ENCODE peak calls at places on chromosome 11, in four cellular contexts. W, Q, H and Z are unnamed samples.

GRCh38 chr11:32391479-32391878 is 43.9 kb downstream of the WT1 start:
- DNase-seq in H (no peak), W (no peak), Q (no peak), Z (no peak)

GRCh38 chr11:108589136-108589535 is 4.4 kb downstream of the EXPH5 start:
- DNase-seq in Q (no peak), H (no peak), W (no peak), Z (no peak)

GRCh38 chr11:82883853-82884252 is 16.4 kb downstream of the PRCP start:
- DNase-seq in Q (no peak), H (no peak), W (no peak), Z (no peak)

GRCh38 chr11:72511393-72512047 is 77.2 kb upstream of the CLPB start:
- DNase-seq in H (no peak), W (no peak), Q (no peak), Z (no peak)

GRCh38 chr11:17601206-17602075 is 54.4 kb downstream of the OTOG start:
- DNase-seq in H (no peak), Q (no peak), W (no peak), Z (no peak)

GRCh38 chr11:123111465-123111864 is 49.5 kb upstream of the HSPA8 start:
- DNase-seq in Q (no peak), H (no peak), W (peak), Z (no peak)

GRCh38 chr11:15629690-15630321 is 515.1 kb downstream of the INSC start:
- DNase-seq in Q (no peak), W (no peak), H (no peak), Z (no peak)

GRCh38 chr11:2166091-2166851 is 5.3 kb upstream of the INS start:
- DNase-seq in H (no peak), W (no peak), Q (no peak), Z (peak)

GRCh38 chr11:128089962-128090361 is 497.4 kb downstream of the ETS1 start:
- DNase-seq in W (no peak), H (no peak), Q (no peak), Z (no peak)

GRCh38 chr11:128098840-128099239 is 488.5 kb downstream of the ETS1 start:
- DNase-seq in Q (no peak), W (no peak), H (no peak), Z (no peak)

GRCh38 chr11:128093689-128094088 is 493.7 kb downstream of the ETS1 start:
- DNase-seq in Q (no peak), W (no peak), H (no peak), Z (no peak)

DNA sequence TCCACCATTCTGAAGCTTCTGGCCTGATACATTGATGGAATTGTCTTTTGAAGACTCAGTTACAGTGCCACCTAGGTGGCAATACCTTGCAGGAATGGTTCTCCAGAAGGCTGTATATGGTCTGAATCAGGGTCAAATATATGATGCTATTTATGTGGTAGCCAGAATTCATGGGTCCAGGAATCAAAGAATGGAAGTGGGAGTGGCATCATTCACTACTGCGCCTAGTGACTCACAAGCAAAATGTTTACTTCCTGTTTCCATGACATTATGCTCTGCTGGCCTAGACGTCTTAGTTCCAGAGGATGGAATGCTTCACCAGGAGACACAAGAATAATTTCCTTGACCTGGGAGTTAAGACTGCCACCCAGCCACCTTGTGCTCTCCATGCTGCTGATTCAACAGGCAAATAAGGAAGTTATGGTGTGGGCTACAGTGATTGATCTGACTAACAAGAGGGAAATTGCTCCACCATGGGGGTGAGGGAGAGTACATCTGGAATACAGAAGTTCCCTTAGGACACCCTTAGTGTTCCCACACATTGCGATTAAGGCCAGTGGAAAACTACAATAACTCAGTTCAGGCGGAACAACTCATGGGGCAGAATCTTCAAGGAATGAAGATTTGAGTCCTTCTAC is 491.8 kb downstream of the ETS1 start:
- DNase-seq in W (peak), Q (no peak), H (no peak), Z (no peak)
- TF ChIP-seq CTCF in W (no peak), Q (no peak), H (no peak), Z (no peak)

DNA sequence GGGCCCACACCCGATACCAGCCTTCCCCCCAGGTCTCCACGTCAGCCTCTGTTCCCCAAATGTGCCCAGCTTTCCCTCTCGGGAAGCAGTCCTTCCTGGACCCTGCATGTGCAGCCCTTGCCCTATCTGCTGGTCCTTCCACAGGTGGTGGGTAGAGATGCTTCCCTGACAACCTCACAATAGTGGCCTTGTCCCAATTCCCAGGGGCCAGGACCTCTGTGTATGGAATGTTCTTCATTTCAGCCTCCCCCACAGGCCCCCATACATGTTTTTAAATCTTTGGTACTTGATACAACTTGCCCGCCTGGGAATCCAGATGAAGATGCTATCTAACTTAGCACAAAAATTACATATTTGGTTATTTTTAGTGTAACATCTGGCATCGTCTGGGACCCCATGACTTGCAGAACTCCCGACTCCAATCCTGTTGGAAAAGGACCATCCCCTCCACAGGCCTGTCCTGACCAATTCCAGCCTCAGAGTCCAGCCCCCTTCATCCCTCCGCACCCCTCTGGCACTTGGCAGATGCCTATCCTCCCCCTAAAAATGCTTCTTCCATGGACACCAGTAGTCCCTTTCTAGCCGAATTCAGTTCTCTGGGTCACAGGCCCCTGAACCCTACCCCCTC is 39.6 kb downstream of the ANO1 start:
- DNase-seq in W (no peak), Q (no peak), H (no peak), Z (no peak)
- TF ChIP-seq CTCF in W (no peak), Q (no peak), H (no peak), Z (no peak)

GRCh38 chr11:77779935-77780334 is 40.6 kb downstream of the RSF1 start:
- DNase-seq in H (no peak), Q (no peak), W (peak), Z (no peak)

GRCh38 chr11:77778118-77778517 is 42.4 kb downstream of the RSF1 start:
- DNase-seq in W (no peak), H (no peak), Q (no peak), Z (no peak)

GRCh38 chr11:77775941-77776340 is 44.6 kb downstream of the RSF1 start:
- DNase-seq in H (no peak), Q (no peak), W (no peak), Z (no peak)

GRCh38 chr11:77778549-77778948 is 42.0 kb downstream of the RSF1 start:
- DNase-seq in W (no peak), H (no peak), Q (no peak), Z (no peak)

DNA sequence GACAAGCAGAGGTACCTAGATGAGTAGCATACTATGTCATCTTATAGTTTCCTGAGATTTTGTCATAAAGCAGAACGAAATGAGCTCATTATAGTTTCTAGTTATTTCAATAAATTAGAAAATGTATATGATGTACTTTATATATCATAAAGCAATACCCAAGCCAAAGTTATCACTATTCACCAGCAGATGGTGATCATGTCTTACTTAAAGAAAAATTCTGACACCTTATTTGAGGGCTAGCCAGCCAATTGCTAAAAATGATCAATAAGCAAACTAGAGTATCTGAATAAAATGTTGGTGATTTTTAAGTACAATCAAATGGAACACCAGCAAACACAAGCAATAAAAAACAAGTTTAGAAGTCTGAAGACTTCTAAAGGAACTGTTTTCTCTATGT is 44.1 kb downstream of the RSF1 start:
- DNase-seq in H (no peak), W (peak), Q (no peak), Z (no peak)
- TF ChIP-seq CTCF in H (no peak), W (peak), Q (no peak), Z (peak)

GRCh38 chr11:66068923-66069714 is 953 bp upstream of the PACS1 start:
- DNase-seq in W (peak), H (peak), Q (peak), Z (no peak)
- TF ChIP-seq CTCF in W (peak), H (no peak), Q (no peak), Z (peak)

GRCh38 chr11:64848779-64849599 is 4.5 kb upstream of the CDC42BPG start:
- DNase-seq in H (peak), W (no peak), Q (no peak), Z (no peak)
- TF ChIP-seq CTCF in H (no peak), W (no peak), Q (no peak), Z (no peak)

GRCh38 chr11:22246992-22247391 is 54.1 kb downstream of the ANO5 start:
- DNase-seq in W (no peak), Q (no peak), H (no peak), Z (no peak)

DNA sequence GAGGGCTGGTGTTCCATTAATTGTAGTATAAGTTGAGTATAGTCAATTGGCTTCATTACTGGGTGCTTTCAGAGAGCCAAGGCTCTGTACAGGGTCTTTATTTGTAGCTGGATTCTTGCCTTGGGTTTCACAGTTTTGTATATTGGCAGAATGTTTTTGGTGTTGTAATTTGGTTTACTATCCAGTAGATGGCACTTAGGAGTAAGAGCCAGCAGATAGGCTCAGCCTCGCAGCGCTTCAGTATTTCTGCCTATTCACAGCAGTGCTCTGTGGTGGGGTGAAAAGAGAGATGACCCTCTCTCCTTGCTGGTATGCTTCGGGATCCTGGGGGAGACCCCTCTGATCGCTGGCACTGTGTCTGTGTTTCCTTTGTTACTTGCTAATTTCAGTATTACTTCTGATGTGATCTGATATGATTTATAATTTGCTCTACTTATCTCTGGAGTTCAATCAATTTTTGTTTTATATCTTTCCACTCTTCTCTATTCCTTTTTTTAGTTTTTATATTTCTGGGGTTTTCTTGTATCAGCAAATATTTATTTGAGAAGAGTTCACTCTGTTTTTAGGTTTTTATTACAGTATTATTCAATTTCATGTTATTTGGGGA is 52.2 kb downstream of the ANO5 start:
- DNase-seq in Q (peak), W (peak), H (no peak), Z (no peak)
- TF ChIP-seq CTCF in Q (peak), W (peak), H (no peak), Z (peak)

GRCh38 chr11:43511959-43512358 is 153.2 kb downstream of the TTC17 start:
- DNase-seq in Q (no peak), H (no peak), W (no peak), Z (no peak)

GRCh38 chr11:43515090-43515489 is 156.4 kb downstream of the TTC17 start:
- DNase-seq in Q (no peak), W (no peak), H (no peak), Z (no peak)

GRCh38 chr11:43518407-43519165 is 159.9 kb downstream of the TTC17 start:
- DNase-seq in W (peak), H (no peak), Q (no peak), Z (no peak)

GRCh38 chr11:43517518-43517917 is 158.8 kb downstream of the TTC17 start:
- DNase-seq in H (no peak), W (peak), Q (no peak), Z (no peak)

DNA sequence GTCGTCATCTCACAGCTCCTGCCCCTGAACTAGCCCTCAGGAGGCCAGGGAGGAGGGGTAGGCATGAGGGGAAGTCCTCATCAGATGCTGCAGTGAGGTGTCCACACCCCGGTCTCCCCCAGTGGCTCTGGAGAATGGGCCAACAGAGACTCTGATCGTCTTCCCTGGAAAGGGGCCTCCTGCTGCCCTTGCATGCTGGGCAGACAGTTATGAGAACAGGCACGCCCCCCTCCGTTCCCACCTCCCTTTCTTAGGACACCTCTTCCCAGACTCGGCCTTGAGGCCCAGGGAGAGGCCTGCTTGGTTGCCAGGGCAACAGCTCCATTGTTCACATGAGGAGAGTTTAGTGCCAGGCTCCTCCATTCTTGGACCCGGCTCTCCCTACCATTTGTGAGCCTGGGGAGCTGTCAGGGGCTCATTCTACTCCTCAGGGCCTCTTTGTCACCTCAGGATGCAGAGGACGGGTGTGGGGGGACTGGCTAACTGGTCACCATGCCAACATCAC is 157.6 kb downstream of the TTC17 start:
- DNase-seq in H (no peak), W (no peak), Q (no peak), Z (no peak)
- TF ChIP-seq CTCF in H (no peak), W (no peak), Q (no peak), Z (no peak)

GRCh38 chr11:117039270-117039669 is 59.0 kb downstream of the SIK3 start:
- DNase-seq in Q (no peak), H (no peak), W (no peak), Z (no peak)
- TF ChIP-seq CTCF in Q (no peak), H (no peak), W (no peak), Z (no peak)

GRCh38 chr11:68020575-68020974 is 9.9 kb upstream of the NDUFS8 start:
- DNase-seq in W (no peak), H (no peak), Q (peak), Z (no peak)

GRCh38 chr11:68022531-68022930 is 8.0 kb upstream of the NDUFS8 start:
- DNase-seq in H (no peak), Q (no peak), W (no peak), Z (no peak)

GRCh38 chr11:68019486-68019885 is 9.4 kb downstream of the ALDH3B1 start:
- DNase-seq in Q (no peak), W (no peak), H (no peak), Z (no peak)

GRCh38 chr11:68018730-68019190 is 8.6 kb downstream of the ALDH3B1 start:
- DNase-seq in Q (no peak), W (no peak), H (no peak), Z (no peak)

DNA sequence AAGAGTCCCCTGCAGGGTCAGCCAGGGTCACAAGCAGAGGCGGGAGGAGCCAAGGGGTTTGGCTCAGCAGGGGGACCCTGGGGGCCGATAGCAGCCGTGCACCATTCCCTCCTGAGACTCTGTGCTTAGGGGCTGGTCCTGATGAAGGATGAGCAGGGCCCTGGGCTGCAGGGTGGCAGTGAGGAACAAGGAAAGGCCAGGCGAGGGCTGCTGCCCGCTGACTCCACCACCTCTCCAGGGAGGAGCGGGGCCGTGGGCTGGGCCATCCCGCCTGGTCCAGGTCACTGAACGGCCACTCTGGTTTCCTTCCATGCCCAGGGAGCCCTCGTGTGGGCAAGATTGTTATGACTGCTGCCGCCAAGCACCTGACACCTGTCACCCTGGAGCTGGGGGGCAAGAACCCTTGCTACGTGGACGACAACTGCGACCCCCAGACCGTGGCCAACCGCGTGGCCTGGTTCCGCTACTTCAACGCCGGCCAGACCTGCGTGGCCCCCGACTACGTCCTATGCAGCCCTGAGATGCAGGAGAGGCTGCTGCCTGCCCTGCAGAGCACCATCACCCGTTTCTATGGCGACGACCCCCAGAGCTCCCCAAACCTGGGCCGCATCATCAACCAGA is 9.2 kb upstream of the NDUFS8 start:
- DNase-seq in Q (no peak), H (no peak), W (no peak), Z (no peak)
- TF ChIP-seq CTCF in Q (no peak), H (no peak), W (peak), Z (peak)